ENCODE peak calls at places on chromosomes 11 and 22, in seven cellular contexts. One of them, this sample, is unnamed.

GRCh38 chr11:67384851-67385366 is 6.9 kb upstream of the RAD9A start:
- DNase-seq in COR-L47: peak; percentile 55
- DNase-seq in astrocyte of the cerebellum: no peak
- DNase-seq in germinal center: no peak
- DNase-seq in caudate nucleus: no peak
- DNase-seq in AG04449: no peak
- DNase-seq in HTR-8/SVneo: no peak
- DNase-seq in this sample: no peak

GRCh38 chr11:128890543-128891409 is at the start of gene KCNJ5:
- DNase-seq in AG04449: no peak
- DNase-seq in astrocyte of the cerebellum: no peak
- DNase-seq in germinal center: no peak
- DNase-seq in caudate nucleus: no peak
- DNase-seq in COR-L47: peak; percentile 36
- DNase-seq in HTR-8/SVneo: peak; percentile 7
- DNase-seq in this sample: no peak

GRCh38 chr11:13772223-13773046 is 104.0 kb downstream of the FAR1 start:
- DNase-seq in caudate nucleus: no peak
- DNase-seq in astrocyte of the cerebellum: peak; percentile 66
- DNase-seq in HTR-8/SVneo: peak; percentile 28
- DNase-seq in COR-L47: peak; percentile 67
- DNase-seq in AG04449: peak; percentile 1
- DNase-seq in germinal center: peak; percentile 30
- DNase-seq in this sample: peak; percentile 33

GRCh38 chr11:64232182-64233018 is 2.0 kb upstream of the VEGFB start:
- DNase-seq in HTR-8/SVneo: no peak
- DNase-seq in COR-L47: no peak
- DNase-seq in AG04449: no peak
- DNase-seq in astrocyte of the cerebellum: no peak
- DNase-seq in caudate nucleus: no peak
- DNase-seq in germinal center: no peak
- DNase-seq in this sample: no peak

GRCh38 chr11:47144541-47144940 is 32.1 kb downstream of the ARFGAP2 start:
- DNase-seq in caudate nucleus: no peak
- DNase-seq in HTR-8/SVneo: no peak
- DNase-seq in germinal center: no peak
- DNase-seq in COR-L47: no peak
- DNase-seq in astrocyte of the cerebellum: no peak
- DNase-seq in AG04449: no peak
- DNase-seq in this sample: no peak

GRCh38 chr11:93279911-93280347 is 50.6 kb upstream of the DEUP1 start:
- DNase-seq in germinal center: no peak
- DNase-seq in HTR-8/SVneo: no peak
- DNase-seq in COR-L47: peak; percentile 37
- DNase-seq in AG04449: no peak
- DNase-seq in astrocyte of the cerebellum: no peak
- DNase-seq in caudate nucleus: no peak
- DNase-seq in this sample: no peak

GRCh38 chr11:63908631-63909491 is 8.1 kb downstream of the RCOR2 start:
- DNase-seq in germinal center: no peak
- DNase-seq in HTR-8/SVneo: no peak
- DNase-seq in caudate nucleus: no peak
- DNase-seq in astrocyte of the cerebellum: no peak
- DNase-seq in AG04449: no peak
- DNase-seq in COR-L47: no peak
- DNase-seq in this sample: no peak

GRCh38 chr11:70233511-70233919 is 30.4 kb downstream of the FADD start:
- DNase-seq in AG04449: peak; percentile 29
- DNase-seq in caudate nucleus: no peak
- DNase-seq in astrocyte of the cerebellum: peak; percentile 59
- DNase-seq in COR-L47: no peak
- DNase-seq in HTR-8/SVneo: peak; percentile 88
- DNase-seq in germinal center: no peak
- DNase-seq in this sample: peak; percentile 100

GRCh38 chr22:25375683-25376082 is 156.2 kb downstream of the CRYBB2 start:
- DNase-seq in HTR-8/SVneo: no peak
- DNase-seq in COR-L47: no peak
- DNase-seq in caudate nucleus: no peak
- DNase-seq in AG04449: no peak
- DNase-seq in germinal center: no peak
- DNase-seq in astrocyte of the cerebellum: no peak
- DNase-seq in this sample: no peak

GRCh38 chr11:17256512-17256911 is 20.0 kb upstream of the NUCB2 start:
- DNase-seq in astrocyte of the cerebellum: no peak
- DNase-seq in HTR-8/SVneo: peak; percentile 52
- DNase-seq in germinal center: no peak
- DNase-seq in caudate nucleus: no peak
- DNase-seq in COR-L47: no peak
- DNase-seq in AG04449: peak; percentile 96
- DNase-seq in this sample: peak; percentile 93

GRCh38 chr11:62433553-62434301 is 14.9 kb downstream of the SCGB1A1 start:
- DNase-seq in astrocyte of the cerebellum: no peak
- DNase-seq in HTR-8/SVneo: no peak
- DNase-seq in germinal center: no peak
- DNase-seq in AG04449: no peak
- DNase-seq in caudate nucleus: no peak
- DNase-seq in COR-L47: peak; percentile 46
- DNase-seq in this sample: no peak

GRCh38 chr11:125994509-125994908 is 48.7 kb downstream of the VSIG10L2 start:
- DNase-seq in astrocyte of the cerebellum: no peak
- DNase-seq in germinal center: no peak
- DNase-seq in HTR-8/SVneo: no peak
- DNase-seq in COR-L47: no peak
- DNase-seq in caudate nucleus: no peak
- DNase-seq in AG04449: no peak
- DNase-seq in this sample: no peak

GRCh38 chr22:49582171-49582570 is 245.5 kb downstream of the BRD1 start:
- DNase-seq in HTR-8/SVneo: no peak
- DNase-seq in COR-L47: peak; percentile 18
- DNase-seq in AG04449: no peak
- DNase-seq in caudate nucleus: no peak
- DNase-seq in astrocyte of the cerebellum: no peak
- DNase-seq in germinal center: no peak
- DNase-seq in this sample: no peak

GRCh38 chr22:44752285-44753188 is at the start of gene ARHGAP8:
- DNase-seq in astrocyte of the cerebellum: no peak
- DNase-seq in COR-L47: peak; percentile 28
- DNase-seq in caudate nucleus: no peak
- DNase-seq in HTR-8/SVneo: no peak
- DNase-seq in AG04449: no peak
- DNase-seq in germinal center: peak; percentile 27
- DNase-seq in this sample: no peak

GRCh38 chr11:47869548-47870393 is 21.6 kb upstream of the NUP160 start:
- DNase-seq in COR-L47: no peak
- DNase-seq in AG04449: no peak
- DNase-seq in astrocyte of the cerebellum: no peak
- DNase-seq in germinal center: no peak
- DNase-seq in HTR-8/SVneo: no peak
- DNase-seq in caudate nucleus: no peak
- DNase-seq in this sample: peak; percentile 42

GRCh38 chr11:119706887-119707286 is 22.1 kb downstream of the NECTIN1 start:
- DNase-seq in caudate nucleus: no peak
- DNase-seq in germinal center: no peak
- DNase-seq in HTR-8/SVneo: no peak
- DNase-seq in AG04449: no peak
- DNase-seq in COR-L47: no peak
- DNase-seq in astrocyte of the cerebellum: no peak
- DNase-seq in this sample: no peak

GRCh38 chr11:110971110-110971509 is 258.9 kb upstream of the ARHGAP20 start:
- DNase-seq in astrocyte of the cerebellum: peak; percentile 38
- DNase-seq in HTR-8/SVneo: no peak
- DNase-seq in caudate nucleus: no peak
- DNase-seq in AG04449: no peak
- DNase-seq in COR-L47: no peak
- DNase-seq in germinal center: no peak
- DNase-seq in this sample: peak; percentile 33

GRCh38 chr22:29744902-29745301 is 21.9 kb downstream of the ZMAT5 start:
- DNase-seq in AG04449: peak; percentile 45
- DNase-seq in HTR-8/SVneo: no peak
- DNase-seq in caudate nucleus: no peak
- DNase-seq in astrocyte of the cerebellum: no peak
- DNase-seq in COR-L47: no peak
- DNase-seq in germinal center: no peak
- DNase-seq in this sample: peak; percentile 89

GRCh38 chr22:40015346-40015976 is 20.7 kb downstream of the FAM83F start:
- DNase-seq in COR-L47: no peak
- DNase-seq in caudate nucleus: no peak
- DNase-seq in germinal center: no peak
- DNase-seq in HTR-8/SVneo: no peak
- DNase-seq in astrocyte of the cerebellum: no peak
- DNase-seq in AG04449: no peak
- DNase-seq in this sample: no peak

GRCh38 chr11:130782361-130783221 is 133.7 kb downstream of the SNX19 start:
- DNase-seq in astrocyte of the cerebellum: peak; percentile 78
- DNase-seq in HTR-8/SVneo: no peak
- DNase-seq in AG04449: no peak
- DNase-seq in germinal center: no peak
- DNase-seq in COR-L47: no peak
- DNase-seq in caudate nucleus: no peak
- DNase-seq in this sample: peak; percentile 57